ENCODE peak calls at places on chromosome 18, in six cellular contexts. T is GM13976, P is HepG2, X is MCF 10A, E is tibial nerve, G is tibial artery. A is an unnamed sample.

GRCh38 chr18:2827076-2827475 is 19.7 kb upstream of the EMILIN2 start:
- DNase-seq in T (no peak), P (no peak), X (no peak), E (no peak), G (no peak), A (no peak)

GRCh38 chr18:63207825-63208224 is 111.7 kb downstream of the BCL2 start:
- DNase-seq in T (no peak), P (no peak), X (no peak), E (no peak), G (no peak), A (no peak)

GRCh38 chr18:76405761-76406356 is 89.2 kb downstream of the ZNF516 start:
- DNase-seq in T (peak), P (peak), X (peak), E (peak), G (no peak), A (peak)

GRCh38 chr18:25133879-25134278 is 218.1 kb downstream of the ZNF521 start:
- DNase-seq in T (no peak), P (no peak), X (no peak), E (no peak), G (no peak), A (no peak)

GRCh38 chr18:79522451-79523220 is 126.9 kb downstream of the NFATC1 start:
- DNase-seq in T (no peak), P (no peak), X (no peak), E (no peak), G (peak), A (no peak)

GRCh38 chr18:32930695-32931301 is 158.0 kb upstream of the KLHL14 start:
- DNase-seq in T (peak), P (peak), X (peak), E (no peak), G (no peak), A (no peak)

GRCh38 chr18:46360102-46360699 is 256.0 kb downstream of the HAUS1 start:
- DNase-seq in T (no peak), P (no peak), X (no peak), E (no peak), G (no peak), A (no peak)

GRCh38 chr18:70956554-70956953 is 667.7 kb downstream of the SOCS6 start:
- DNase-seq in T (no peak), P (no peak), X (no peak), E (no peak), G (no peak), A (no peak)

GRCh38 chr18:3773303-3773702 is 323.3 kb downstream of the TGIF1 start:
- DNase-seq in T (no peak), P (no peak), X (no peak), E (no peak), G (no peak), A (no peak)

GRCh38 chr18:77140439-77141109 is 8.0 kb upstream of the MBP start:
- DNase-seq in T (no peak), P (no peak), X (no peak), E (no peak), G (no peak), A (no peak)

GRCh38 chr18:52670903-52671302 is 330.9 kb downstream of the DCC start:
- DNase-seq in T (no peak), P (peak), X (peak), E (no peak), G (no peak), A (no peak)

GRCh38 chr18:26227051-26227672 is 917 bp downstream of the TAF4B start:
- DNase-seq in T (no peak), P (no peak), X (peak), E (no peak), G (no peak), A (no peak)

GRCh38 chr18:26579941-26580618 is 31.7 kb upstream of the KCTD1 start:
- DNase-seq in T (no peak), P (peak), X (peak), E (no peak), G (no peak), A (no peak)

GRCh38 chr18:61988100-61988499 is 95.3 kb upstream of the RNF152 start:
- DNase-seq in T (no peak), P (no peak), X (no peak), E (no peak), G (no peak), A (no peak)

GRCh38 chr18:34977787-34978532 is 63.3 kb upstream of the MAPRE2 start:
- DNase-seq in T (peak), P (no peak), X (peak), E (no peak), G (no peak), A (peak)

GRCh38 chr18:46481048-46481846 is 175.8 kb downstream of the LOXHD1 start:
- DNase-seq in T (peak), P (peak), X (peak), E (no peak), G (no peak), A (no peak)

GRCh38 chr18:23416283-23416682 is 36.8 kb upstream of the RIOK3 start:
- DNase-seq in T (no peak), P (no peak), X (no peak), E (no peak), G (no peak), A (no peak)

GRCh38 chr18:26709897-26710296 is 155.6 kb downstream of the AQP4 start:
- DNase-seq in T (no peak), P (no peak), X (no peak), E (no peak), G (no peak), A (no peak)

GRCh38 chr18:9763876-9764605 is 55.9 kb downstream of the RAB31 start:
- DNase-seq in T (no peak), P (no peak), X (no peak), E (no peak), G (no peak), A (no peak)

GRCh38 chr18:67517224-67517765 is 775 bp upstream of the DSEL start:
- DNase-seq in T (no peak), P (no peak), X (no peak), E (no peak), G (peak), A (no peak)

GRCh38 chr18:45341454-45341853 is 273.8 kb upstream of the SLC14A2 start:
- DNase-seq in T (no peak), P (no peak), X (no peak), E (no peak), G (no peak), A (no peak)
- TF ChIP-seq CTCF in T (no peak), P (no peak), X (no peak), E (no peak), G (no peak), A (peak)

DNA sequence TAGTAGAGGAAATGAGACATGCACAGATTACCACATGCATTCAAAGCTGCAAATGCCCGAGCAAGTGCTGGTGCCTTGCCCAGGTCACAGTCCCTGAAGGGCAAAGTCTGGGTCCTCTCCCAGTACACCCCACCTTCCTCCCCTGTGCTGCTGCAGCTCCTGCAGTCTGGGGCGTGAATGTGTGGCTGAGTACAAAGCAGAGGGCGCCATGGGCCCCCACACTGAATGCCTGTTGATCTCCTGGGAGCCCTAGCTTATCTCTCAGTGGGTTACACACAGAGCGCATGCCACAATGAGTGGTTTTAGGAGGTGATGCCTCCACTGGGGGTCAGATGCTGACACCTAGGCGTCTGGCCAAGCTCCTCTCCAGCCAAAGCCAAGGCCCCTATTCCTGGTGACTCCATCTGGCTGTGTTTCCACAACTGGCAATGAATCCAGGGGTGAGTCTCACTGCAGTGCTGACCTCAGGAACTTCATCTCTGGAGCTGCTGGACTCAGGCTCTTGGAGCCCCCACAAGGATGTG is 135.4 kb downstream of the CTIF start:
- DNase-seq in T (no peak), P (peak), X (no peak), E (peak), G (peak), A (no peak)
- TF ChIP-seq CTCF in T (no peak), P (no peak), X (no peak), E (no peak), G (no peak), A (no peak)

GRCh38 chr18:60411715-60412114 is 39.1 kb upstream of the MC4R start:
- DNase-seq in T (no peak), P (no peak), X (peak), E (no peak), G (no peak), A (no peak)
- TF ChIP-seq CTCF in T (no peak), P (peak), X (no peak), E (no peak), G (no peak), A (peak)

DNA sequence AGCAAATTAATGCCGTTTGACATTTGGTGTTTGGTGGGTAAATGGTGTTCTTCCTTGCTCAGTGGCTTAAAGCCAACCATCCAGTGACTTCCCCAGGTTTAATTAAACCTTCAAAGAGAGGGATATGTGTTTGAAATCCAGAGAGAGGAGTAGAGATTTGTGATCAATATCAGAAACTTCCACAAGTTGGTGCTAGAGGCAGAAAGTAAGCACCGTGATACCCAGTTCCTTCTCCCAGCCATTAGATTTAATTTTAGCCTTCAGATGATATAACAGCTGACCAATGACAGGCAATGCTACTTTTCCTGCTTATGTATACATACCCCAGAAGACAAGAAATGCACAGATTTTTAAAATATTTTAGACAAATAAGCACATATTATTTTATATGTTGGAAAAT is 398.5 kb downstream of the CDH2 start:
- DNase-seq in T (no peak), P (no peak), X (peak), E (no peak), G (no peak), A (no peak)
- TF ChIP-seq CTCF in T (peak), P (peak), X (peak), E (no peak), G (no peak), A (peak)

GRCh38 chr18:59783138-59783537 is 85.9 kb upstream of the CCBE1 start:
- DNase-seq in T (peak), P (peak), X (peak), E (no peak), G (no peak), A (no peak)
- TF ChIP-seq CTCF in T (peak), P (peak), X (peak), E (no peak), G (peak), A (peak)

DNA sequence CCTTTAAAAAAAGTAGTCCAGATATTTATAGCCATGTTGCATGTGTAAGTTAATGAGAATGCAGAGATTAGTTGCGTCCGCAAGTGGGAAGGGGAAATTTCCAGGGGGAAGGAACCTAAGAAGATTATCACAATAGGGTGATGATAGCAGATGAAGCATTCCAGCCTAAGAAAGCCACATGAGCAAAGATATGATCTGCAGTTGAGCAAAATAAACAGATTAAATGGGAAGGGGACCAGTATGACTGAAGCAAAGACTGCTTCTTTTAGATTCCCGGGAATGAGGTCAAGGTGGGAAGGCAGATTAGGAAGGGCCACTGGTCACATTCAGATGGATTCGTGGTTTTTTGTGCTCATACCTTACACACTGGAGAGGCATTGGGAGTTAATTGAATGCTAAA is 154.6 kb upstream of the CDH2 start:
- DNase-seq in T (no peak), P (no peak), X (no peak), E (no peak), G (no peak), A (no peak)
- TF ChIP-seq CTCF in T (no peak), P (no peak), X (no peak), E (no peak), G (no peak), A (no peak)

A was measured in type B pancreatic cell.